ENCODE peak calls at places on chromosomes 11 and 22, in five cellular contexts. Y is trophoblast cell, H is HTR-8/SVneo, R is lung microvascular endothelial cell, B is GM18507. W is an unnamed sample.
A peak's percentile ranks its signal among the peaks of the same experiment; 100 is the strongest.

GRCh38 chr11:133898031-133898769 is 52.9 kb upstream of the SPATA19 start:
- DNase-seq in H (no peak), B (no peak), Y (no peak), R (no peak), W (peak; percentile 27)

GRCh38 chr11:23212829-23213228 is 352.6 kb upstream of the CCDC179 start:
- DNase-seq in Y (no peak), R (no peak), B (no peak), H (no peak), W (no peak)

GRCh38 chr11:45982656-45983470 is 60.4 kb downstream of the LARGE2 start:
- DNase-seq in Y (peak; percentile 70), B (no peak), H (peak; percentile 81), R (peak; percentile 42), W (peak; percentile 74)

GRCh38 chr11:102238287-102238894 is 78.9 kb upstream of the BIRC3 start:
- DNase-seq in B (no peak), H (no peak), R (no peak), Y (no peak), W (no peak)

GRCh38 chr11:69473520-69473894 is 8.0 kb upstream of the LINC01488 start:
- DNase-seq in Y (no peak), R (no peak), B (no peak), H (no peak), W (no peak)

GRCh38 chr11:128757235-128757711 is 63.4 kb downstream of the FLI1 start:
- DNase-seq in Y (peak; percentile 35), R (peak; percentile 57), B (peak; percentile 61), H (peak; percentile 22), W (no peak)

GRCh38 chr11:58498464-58498863 is 9.4 kb downstream of the OR5B21 start:
- DNase-seq in Y (no peak), B (no peak), R (no peak), H (no peak), W (no peak)

GRCh38 chr11:79393362-79394043 is 47.3 kb downstream of the TENM4 start:
- DNase-seq in Y (no peak), B (no peak), R (no peak), H (no peak), W (peak; percentile 71)

GRCh38 chr11:8199676-8200075 is 30.9 kb upstream of the RIC3 start:
- DNase-seq in B (no peak), H (no peak), R (no peak), Y (no peak), W (no peak)

GRCh38 chr11:45176996-45177395 is 30.6 kb downstream of the PRDM11 start:
- DNase-seq in R (no peak), B (no peak), Y (no peak), H (no peak), W (peak; percentile 15)

GRCh38 chr11:33290319-33290718 is 33.1 kb downstream of the HIPK3 start:
- DNase-seq in H (no peak), R (no peak), Y (no peak), B (no peak), W (no peak)

GRCh38 chr22:37243402-37244113 is 511 bp downstream of the RAC2 start:
- DNase-seq in Y (no peak), B (no peak), H (no peak), R (no peak), W (no peak)

GRCh38 chr11:102761646-102762238 is 18.7 kb downstream of the MMP10 start:
- DNase-seq in B (no peak), H (peak; percentile 67), Y (peak; percentile 85), R (no peak), W (no peak)

GRCh38 chr11:1303196-1303821 is 6.1 kb downstream of the TOLLIP start:
- DNase-seq in R (peak; percentile 48), H (no peak), Y (peak; percentile 73), B (no peak), W (peak; percentile 6)

GRCh38 chr11:18253222-18253621 is 4.8 kb upstream of the SAA2 start:
- DNase-seq in H (no peak), Y (peak; percentile 46), B (no peak), R (no peak), W (no peak)

GRCh38 chr11:102592634-102593581 is 32.2 kb downstream of the MMP20 start:
- DNase-seq in B (no peak), Y (peak; percentile 73), H (peak; percentile 32), R (peak; percentile 64), W (peak; percentile 51)

GRCh38 chr22:17570851-17571631 is 7.7 kb downstream of the SLC25A18 start:
- DNase-seq in B (no peak), H (no peak), R (peak; percentile 15), Y (peak; percentile 33), W (no peak)

GRCh38 chr22:22021160-22021750 is 38.7 kb upstream of the TOP3B start:
- DNase-seq in H (no peak), Y (no peak), B (no peak), R (no peak), W (no peak)

W was measured in NCI-H82.